ENCODE peak calls at places on chromosomes 16 and 17, in nine cellular contexts. Y is IMR-90, F is mammary epithelial cell, O is fibroblast of lung, D is PC-9, Q is endothelial cell of umbilical vein, H is keratinocyte, T is mesenchymal stem cell, U is A549. L is an unnamed sample.

GRCh38 chr17:67571478-67571877 is 146.3 kb upstream of the NOL11 start:
- DNase-seq in Y (no peak), F (no peak), O (no peak), D (no peak), Q (no peak), H (no peak), T (no peak), U (no peak), L (no peak)

GRCh38 chr16:31243734-31244670 is 15.8 kb upstream of the ITGAM start:
- DNase-seq in Y (no peak), F (no peak), O (no peak), D (no peak), Q (no peak), H (no peak), T (no peak), U (no peak), L (no peak)

GRCh38 chr17:69142473-69142802 is 743 bp upstream of the ABCA6 start:
- DNase-seq in Y (peak; percentile 33), F (peak; percentile 25), O (peak; percentile 31), D (no peak), Q (peak; percentile 79), H (no peak), T (no peak), U (no peak), L (peak; percentile 77)

GRCh38 chr17:13665872-13666635 is 64.3 kb upstream of the HS3ST3A1 start:
- DNase-seq in Y (no peak), F (no peak), O (no peak), D (no peak), Q (no peak), H (no peak), T (no peak), U (no peak), L (no peak)

GRCh38 chr17:52306314-52306713 is 147.8 kb upstream of the CA10 start:
- DNase-seq in Y (no peak), F (peak; percentile 12), O (no peak), D (no peak), Q (no peak), H (no peak), T (no peak), U (no peak), L (no peak)

GRCh38 chr17:75595919-75596310 is 8.3 kb downstream of the MYO15B start:
- DNase-seq in Y (no peak), F (no peak), O (no peak), D (no peak), Q (no peak), H (no peak), T (no peak), U (no peak), L (no peak)

GRCh38 chr17:47968836-47969235 is 2.1 kb upstream of the CDK5RAP3 start:
- DNase-seq in Y (peak; percentile 45), F (no peak), O (no peak), D (no peak), Q (no peak), H (no peak), T (peak; percentile 37), U (no peak), L (no peak)

GRCh38 chr16:80231118-80231515 is 309.7 kb upstream of the DYNLRB2 start:
- DNase-seq in Y (peak; percentile 59), F (peak; percentile 23), O (peak; percentile 35), D (no peak), Q (no peak), H (no peak), T (no peak), U (no peak), L (peak; percentile 50)

GRCh38 chr17:82566129-82566995 is 46.8 kb downstream of the FOXK2 start:
- DNase-seq in Y (no peak), F (no peak), O (no peak), D (no peak), Q (no peak), H (no peak), T (no peak), U (no peak), L (no peak)

GRCh38 chr16:69499541-69500255 is 66.1 kb upstream of the NFAT5 start:
- DNase-seq in Y (no peak), F (no peak), O (no peak), D (no peak), Q (no peak), H (no peak), T (no peak), U (no peak), L (no peak)

GRCh38 chr16:69500496-69500895 is 65.3 kb upstream of the NFAT5 start:
- DNase-seq in Y (no peak), F (no peak), O (no peak), D (no peak), Q (no peak), H (no peak), T (no peak), U (no peak), L (no peak)

GRCh38 chr16:69498926-69499325 is 66.8 kb upstream of the NFAT5 start:
- DNase-seq in Y (no peak), F (no peak), O (no peak), D (no peak), Q (no peak), H (no peak), T (no peak), U (no peak), L (no peak)

GRCh38 chr16:69503244-69503643 is 62.5 kb upstream of the NFAT5 start:
- DNase-seq in Y (no peak), F (no peak), O (no peak), D (no peak), Q (no peak), H (no peak), T (no peak), U (no peak), L (no peak)

GRCh38 chr16:69501956-69502457 is 63.8 kb upstream of the NFAT5 start:
- DNase-seq in Y (no peak), F (no peak), O (no peak), D (no peak), Q (no peak), H (no peak), T (peak; percentile 17), U (no peak), L (no peak)
- H3K4me2 ChIP-seq in Y (peak overlapping the region; percentile 59), F (no peak overlapping the region), O (no peak overlapping the region), D (no peak overlapping the region), Q (no peak overlapping the region), H (no peak overlapping the region), T (no peak overlapping the region), U (peak overlapping the region; percentile 40), L (no peak overlapping the region)

GRCh38 chr16:847151-847550 is 46.6 kb upstream of the GNG13 start:
- DNase-seq in Y (no peak), F (no peak), O (no peak), D (no peak), Q (no peak), H (no peak), T (no peak), U (no peak), L (no peak)

GRCh38 chr16:850668-851067 is 50.1 kb upstream of the GNG13 start:
- DNase-seq in Y (no peak), F (no peak), O (no peak), D (no peak), Q (no peak), H (no peak), T (no peak), U (no peak), L (no peak)

GRCh38 chr16:851209-851810 is 50.8 kb upstream of the GNG13 start:
- DNase-seq in Y (no peak), F (no peak), O (no peak), D (no peak), Q (no peak), H (no peak), T (no peak), U (no peak), L (no peak)

GRCh38 chr16:847681-848445 is 47.3 kb upstream of the GNG13 start:
- DNase-seq in Y (no peak), F (no peak), O (no peak), D (no peak), Q (no peak), H (no peak), T (no peak), U (no peak), L (no peak)

GRCh38 chr16:848510-849253 is 48.1 kb upstream of the GNG13 start:
- DNase-seq in Y (no peak), F (no peak), O (no peak), D (no peak), Q (no peak), H (no peak), T (no peak), U (no peak), L (no peak)
- H3K9me3 ChIP-seq in Y (peaks cover 45% of the 10 kb centered on the region), F (peaks cover 42% of the 10 kb centered on the region), O (no peaks in the 10 kb centered on the region), D (no peaks in the 10 kb centered on the region), Q (peaks cover 3% of the 10 kb centered on the region), H (peaks cover 27% of the 10 kb centered on the region), T (peaks cover 7% of the 10 kb centered on the region), U (peaks cover 28% of the 10 kb centered on the region), L (no peaks in the 10 kb centered on the region)

GRCh38 chr16:81544691-81545365 is 100.2 kb downstream of the CMIP start:
- DNase-seq in Y (peak; percentile 21), F (no peak), O (no peak), D (no peak), Q (no peak), H (no peak), T (no peak), U (no peak), L (no peak)
- H3K4me2 ChIP-seq in Y (no peak overlapping the region), F (no peak overlapping the region), O (no peak overlapping the region), D (no peak overlapping the region), Q (no peak overlapping the region), H (no peak overlapping the region), T (no peak overlapping the region), U (peak overlapping the region; percentile 29), L (no peak overlapping the region)

DNA sequence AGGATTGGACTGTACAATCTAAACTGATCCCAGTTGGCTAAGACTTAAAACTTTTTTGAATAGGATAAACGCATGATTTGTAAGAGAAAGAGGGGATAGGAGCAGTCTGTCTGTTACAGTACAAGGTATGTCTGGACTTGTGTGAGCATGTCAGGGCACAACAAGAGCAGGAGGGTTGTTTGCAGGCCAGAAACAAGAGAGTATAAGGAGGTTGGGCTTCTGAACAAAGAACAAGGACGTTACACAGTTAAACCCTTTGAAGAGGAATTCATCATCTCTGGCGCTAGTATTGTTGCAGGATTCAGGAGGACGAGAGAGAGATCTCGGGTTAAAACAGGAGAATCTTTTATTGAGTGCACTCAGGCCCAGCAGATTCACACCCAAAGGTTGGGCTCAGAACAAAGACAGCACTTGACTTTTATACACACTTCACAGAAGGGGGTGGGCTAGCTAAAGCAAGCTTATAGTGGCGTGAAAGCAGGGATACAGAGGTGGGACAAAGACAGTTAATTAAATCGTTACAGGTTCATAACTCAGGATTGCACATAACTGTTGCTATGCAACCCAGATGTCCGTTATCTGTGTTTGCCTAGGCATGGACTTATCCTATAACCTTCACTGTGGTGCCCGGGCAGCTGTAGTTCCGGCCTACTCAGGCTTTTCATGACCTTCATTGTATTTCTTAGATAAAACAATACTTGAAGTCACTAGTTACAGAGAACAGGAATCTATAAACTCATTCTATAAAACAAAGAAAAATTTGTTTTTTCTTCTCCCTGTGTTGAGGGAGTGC is 34.4 kb downstream of the SEC14L1 start:
- DNase-seq in Y (no peak), F (peak; percentile 36), O (no peak), D (no peak), Q (peak; percentile 91), H (no peak), T (no peak), U (no peak), L (no peak)
- H3K9me3 ChIP-seq in Y (peaks cover 15% of the 10 kb centered on the region), F (peaks cover 21% of the 10 kb centered on the region), O (peaks cover 3% of the 10 kb centered on the region), D (peaks cover 13% of the 10 kb centered on the region), Q (peaks cover 3% of the 10 kb centered on the region), H (peaks cover 15% of the 10 kb centered on the region), T (peaks cover 19% of the 10 kb centered on the region), U (peaks cover 27% of the 10 kb centered on the region), L (no peaks in the 10 kb centered on the region)

GRCh38 chr17:80457236-80457856 is 19.1 kb downstream of the NPTX1 start:
- DNase-seq in Y (no peak), F (no peak), O (no peak), D (peak; percentile 65), Q (no peak), H (no peak), T (no peak), U (no peak), L (no peak)
- H3K4me2 ChIP-seq in Y (no peak overlapping the region), F (no peak overlapping the region), O (peak overlapping the region; percentile 64), D (peak overlapping the region; percentile 3), Q (no peak overlapping the region), H (no peak overlapping the region), T (no peak overlapping the region), U (no peak overlapping the region), L (peak overlapping the region; percentile 63)

L was measured in GM23248.